ENCODE peak calls at places on chromosomes 16 and 17, in nine cellular contexts. B is upper lobe of right lung; I is stimulated activated CD4-positive, alpha-beta T cell treated with anti-CD3 and anti-CD28 coated beads, Interleukin-4, amount 100 ng/mL, for 1 hour; V is osteocyte; G is foreskin keratinocyte; X is tibial nerve; J is KG1; R is activated CD4-positive, alpha-beta T cell treated with anti-CD3 and anti-CD28 coated beads, Interleukin-2, amount 10 ng/mL, durations not matched to agents 7 days and 5 days; Y is EL. O is an unnamed sample.

GRCh38 chr17:11023639-11024479 is 186.0 kb upstream of the PIRT start:
- DNase-seq in B (no peak), I (no peak), V (no peak), G (no peak), X (no peak), J (no peak), R (no peak), Y (no peak), O (no peak)

GRCh38 chr17:35082073-35082657 is 18.7 kb upstream of the RFFL start:
- DNase-seq in B (no peak), I (no peak), V (no peak), G (peak; percentile 68), X (no peak), J (no peak), R (no peak), Y (peak; percentile 96), O (peak; percentile 69)

GRCh38 chr16:84062734-84063640 is 20.4 kb upstream of the SLC38A8 start:
- DNase-seq in B (peak; percentile 89), I (peak; percentile 70), V (peak; percentile 92), G (no peak), X (peak; percentile 71), J (no peak), R (peak; percentile 65), Y (peak; percentile 73), O (peak; percentile 64)

GRCh38 chr17:14545156-14545906 is 244.4 kb downstream of the HS3ST3B1 start:
- DNase-seq in B (no peak), I (no peak), V (no peak), G (no peak), X (no peak), J (no peak), R (no peak), Y (no peak), O (no peak)

GRCh38 chr16:588639-588888 is 1.3 kb upstream of the RAB40C start:
- DNase-seq in B (peak; percentile 82), I (no peak), V (no peak), G (no peak), X (no peak), J (no peak), R (peak; percentile 66), Y (peak; percentile 64), O (peak; percentile 83)

GRCh38 chr17:2034157-2034556 is 4.2 kb downstream of the DPH1 start:
- DNase-seq in B (no peak), I (no peak), V (no peak), G (no peak), X (no peak), J (no peak), R (no peak), Y (peak; percentile 81), O (no peak)

GRCh38 chr17:20211246-20211645 is 202.1 kb downstream of the SPECC1 start:
- DNase-seq in B (no peak), I (no peak), V (no peak), G (no peak), X (no peak), J (no peak), R (no peak), Y (no peak), O (no peak)

GRCh38 chr16:88759245-88759975 is 25.6 kb downstream of the PIEZO1 start:
- DNase-seq in B (peak; percentile 84), I (peak; percentile 64), V (no peak), G (no peak), X (peak; percentile 38), J (no peak), R (peak; percentile 64), Y (no peak), O (peak; percentile 55)

GRCh38 chr17:67290244-67290993 is 45.4 kb upstream of the HELZ start:
- DNase-seq in B (no peak), I (no peak), V (no peak), G (no peak), X (no peak), J (no peak), R (no peak), Y (no peak), O (no peak)

GRCh38 chr16:66935319-66936011 is at the start of gene CES2:
- DNase-seq in B (no peak), I (no peak), V (no peak), G (peak; percentile 54), X (no peak), J (no peak), R (no peak), Y (peak; percentile 62), O (no peak)

GRCh38 chr17:32722733-32723132 is 154.2 kb downstream of the MYO1D start:
- DNase-seq in B (no peak), I (no peak), V (no peak), G (no peak), X (no peak), J (no peak), R (no peak), Y (no peak), O (peak; percentile 41)

GRCh38 chr17:11292491-11292890 is 51.5 kb downstream of the SHISA6 start:
- DNase-seq in B (no peak), I (no peak), V (peak; percentile 53), G (no peak), X (no peak), J (no peak), R (no peak), Y (no peak), O (no peak)

GRCh38 chr17:27224526-27225315 is 69.2 kb upstream of the WSB1 start:
- DNase-seq in B (no peak), I (no peak), V (no peak), G (no peak), X (no peak), J (no peak), R (no peak), Y (peak; percentile 47), O (no peak)

GRCh38 chr16:86283944-86284343 is 226.4 kb upstream of the FOXF1 start:
- DNase-seq in B (no peak), I (no peak), V (no peak), G (no peak), X (no peak), J (no peak), R (no peak), Y (no peak), O (no peak)

GRCh38 chr17:76281573-76282371 is 16.6 kb downstream of the UBALD2 start:
- DNase-seq in B (no peak), I (no peak), V (no peak), G (no peak), X (no peak), J (no peak), R (no peak), Y (no peak), O (no peak)